ENCODE peak calls at places on chromosomes 13 and 19, in eight cellular contexts. V, O, D, C, L, G, M and E are unnamed samples.

GRCh38 chr13:20425819-20426219 is 99.8 kb downstream of the CRYL1 start:
- DNase-seq in L (peak), G (no peak), O (no peak), C (no peak), D (no peak), M (no peak), V (no peak), E (no peak)

GRCh38 chr19:36040495-36040894 is 7.8 kb upstream of the CLIP3 start:
- DNase-seq in D (no peak), L (no peak), G (no peak), C (no peak), O (no peak), M (no peak), V (no peak), E (no peak)

GRCh38 chr13:98315466-98315865 is 138.4 kb upstream of the RNF113B start:
- DNase-seq in O (no peak), D (no peak), L (no peak), V (no peak), C (no peak), G (no peak), M (peak), E (no peak)

GRCh38 chr19:52216401-52216800 is 26.5 kb downstream of the PPP2R1A start:
- DNase-seq in L (no peak), M (no peak), V (no peak), D (no peak), O (no peak), G (no peak), C (no peak), E (no peak)

GRCh38 chr13:113378825-113379224 is 14.9 kb upstream of the GRTP1 start:
- DNase-seq in O (no peak), C (no peak), G (no peak), L (no peak), D (no peak), M (no peak), V (no peak), E (no peak)

GRCh38 chr19:19540707-19541515 is 2.8 kb downstream of the CILP2 start:
- DNase-seq in D (peak), G (peak), M (no peak), V (no peak), C (no peak), L (peak), O (peak), E (no peak)

GRCh38 chr13:61413572-61413971 is 2.1 kb downstream of the PCDH20 start:
- DNase-seq in O (no peak), M (no peak), L (peak), D (no peak), C (no peak), V (no peak), G (no peak), E (no peak)

GRCh38 chr13:48094404-48094780 is 512 bp downstream of the MED4 start:
- DNase-seq in O (no peak), L (no peak), C (peak), G (no peak), V (no peak), M (peak), D (no peak), E (no peak)

GRCh38 chr19:54325194-54325621 is 12.2 kb upstream of the LILRA5 start:
- DNase-seq in G (no peak), M (peak), V (no peak), C (no peak), L (peak), D (no peak), O (no peak), E (no peak)

GRCh38 chr13:92137519-92137918 is 739.1 kb downstream of the GPC5 start:
- DNase-seq in L (no peak), M (no peak), G (no peak), O (no peak), V (no peak), C (no peak), D (no peak), E (no peak)

GRCh38 chr13:105611424-105611823 is 924.0 kb downstream of the EFNB2 start:
- DNase-seq in V (no peak), G (no peak), D (no peak), C (no peak), L (no peak), M (peak), O (no peak), E (no peak)

GRCh38 chr19:13980340-13980739 is 25.8 kb downstream of the RFX1 start:
- DNase-seq in D (no peak), V (no peak), C (no peak), G (no peak), L (peak), O (no peak), M (no peak), E (no peak)

GRCh38 chr19:3057275-3057714 is 5.0 kb downstream of the TLE5 start:
- DNase-seq in M (no peak), O (peak), C (peak), V (peak), G (no peak), L (no peak), D (no peak), E (no peak)

GRCh38 chr19:29606420-29606747 is 301 bp downstream of the POP4 start:
- DNase-seq in V (no peak), C (no peak), M (no peak), L (no peak), G (no peak), D (no peak), O (no peak), E (no peak)

GRCh38 chr13:106919093-106919492 is 351.2 kb upstream of the ARGLU1 start:
- DNase-seq in G (no peak), V (no peak), M (no peak), D (no peak), L (no peak), O (no peak), C (no peak), E (no peak)

GRCh38 chr19:10390652-10391286 is 10.4 kb upstream of the TYK2 start:
- DNase-seq in D (no peak), O (peak), C (peak), M (peak), L (peak), G (no peak), V (peak), E (no peak)

GRCh38 chr13:27481766-27482165 is 31.4 kb upstream of the MTIF3 start:
- DNase-seq in G (no peak), M (peak), O (peak), C (peak), V (no peak), D (peak), L (peak), E (no peak)

GRCh38 chr19:55208880-55209429 is 346 bp downstream of the PTPRH start:
- DNase-seq in C (no peak), D (no peak), L (no peak), G (no peak), V (no peak), M (no peak), O (no peak), E (no peak)

GRCh38 chr13:27820524-27821482 is 28.5 kb downstream of the GSX1 start:
- DNase-seq in V (no peak), D (no peak), M (no peak), O (no peak), G (no peak), L (no peak), C (no peak), E (no peak)

GRCh38 chr19:46716013-46716671 is 772 bp downstream of the PRKD2 start:
- DNase-seq in O (peak), D (no peak), G (no peak), L (peak), M (no peak), C (no peak), V (no peak), E (no peak)

GRCh38 chr19:38898788-38899446 is 501 bp downstream of the SIRT2 start:
- DNase-seq in D (no peak), M (no peak), L (no peak), G (no peak), C (peak), V (no peak), O (peak), E (no peak)

GRCh38 chr19:1672038-1672768 is 19.8 kb upstream of the TCF3 start:
- DNase-seq in L (peak), D (no peak), G (peak), V (no peak), M (no peak), C (no peak), O (no peak), E (no peak)

GRCh38 chr13:28059214-28059613 is 41.2 kb downstream of the FLT3 start:
- DNase-seq in O (peak), M (peak), C (no peak), G (no peak), D (no peak), L (peak), V (no peak), E (no peak)

GRCh38 chr19:13155472-13156284 is 5.5 kb downstream of the IER2 start:
- DNase-seq in M (peak), V (peak), D (no peak), C (peak), O (peak), L (peak), G (no peak), E (no peak)

GRCh38 chr13:60838581-60838980 is 441.6 kb downstream of the TDRD3 start:
- DNase-seq in G (no peak), L (no peak), M (no peak), O (no peak), C (peak), D (no peak), V (no peak), E (no peak)

GRCh38 chr19:2791876-2792275 is 6.6 kb downstream of the THOP1 start:
- DNase-seq in L (no peak), D (no peak), M (no peak), C (no peak), G (no peak), V (no peak), O (no peak), E (no peak)

GRCh38 chr13:110319774-110320509 is 12.9 kb downstream of the COL4A2 start:
- DNase-seq in L (no peak), D (no peak), G (no peak), C (no peak), M (peak), V (no peak), O (no peak), E (no peak)

DNA sequence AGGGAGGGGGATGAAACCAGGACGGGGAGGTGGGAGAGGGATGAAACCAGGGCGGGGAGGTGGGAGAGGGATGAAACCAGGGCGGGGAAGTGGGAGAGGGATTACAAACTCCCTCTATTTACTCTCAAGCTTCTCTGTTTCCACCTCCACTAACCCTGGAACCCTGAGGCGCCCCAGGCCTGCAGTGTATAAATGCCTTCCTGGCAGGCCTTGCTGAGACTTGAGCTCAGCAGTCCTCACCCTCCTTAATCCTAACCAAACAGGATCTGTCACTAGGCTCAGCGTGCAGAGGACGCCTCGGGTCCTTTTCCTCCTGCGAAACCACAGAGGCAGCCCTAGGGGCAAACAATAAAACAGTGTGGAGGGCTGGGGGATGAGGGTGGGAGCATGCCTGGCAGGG is 32.1 kb upstream of the OR1M1 start:
- DNase-seq in G (no peak), C (no peak), M (no peak), D (no peak), O (no peak), V (peak), L (no peak), E (no peak)
- TF ChIP-seq POLR2AphosphoS5 in G (no peak), C (no peak), M (no peak), D (no peak), O (no peak), V (no peak), L (no peak), E (no peak)

GRCh38 chr19:16588089-16588823 is 16.0 kb upstream of the SLC35E1 start:
- DNase-seq in V (no peak), C (peak), L (peak), O (no peak), D (no peak), M (peak), G (peak), E (no peak)
- TF ChIP-seq POLR2AphosphoS5 in V (no peak), C (no peak), L (no peak), O (peak), D (no peak), M (no peak), G (peak), E (no peak)

GRCh38 chr13:49627831-49628652 is at the start of gene ARL11:
- DNase-seq in O (peak), M (no peak), G (peak), V (peak), L (no peak), C (no peak), D (peak), E (no peak)
- TF ChIP-seq POLR2AphosphoS5 in O (no peak), M (no peak), G (peak), V (no peak), L (no peak), C (no peak), D (no peak), E (peak)

GRCh38 chr19:15714638-15715037 is 13.2 kb upstream of the OR10H2 start:
- DNase-seq in L (no peak), G (no peak), C (no peak), O (no peak), M (no peak), V (no peak), D (no peak), E (no peak)
- TF ChIP-seq POLR2AphosphoS5 in L (no peak), G (no peak), C (no peak), O (no peak), M (no peak), V (no peak), D (no peak), E (no peak)

GRCh38 chr19:34925278-34925855 is 1.3 kb upstream of the ZNF30 start:
- DNase-seq in M (no peak), C (no peak), G (no peak), O (no peak), D (no peak), V (no peak), L (no peak), E (no peak)

GRCh38 chr19:34926361-34926684 is 380 bp upstream of the ZNF30 start:
- DNase-seq in V (no peak), M (no peak), G (no peak), L (no peak), O (no peak), D (no peak), C (no peak), E (no peak)

GRCh38 chr19:34932494-34932893 is 5.8 kb downstream of the ZNF30 start:
- DNase-seq in L (no peak), D (no peak), O (no peak), G (no peak), V (no peak), C (no peak), M (no peak), E (no peak)

GRCh38 chr19:34926685-34927375 is at the start of gene ZNF30:
- DNase-seq in C (peak), L (peak), D (peak), O (peak), G (peak), V (peak), M (peak), E (no peak)
- TF ChIP-seq POLR2AphosphoS5 in C (peak), L (peak), D (peak), O (peak), G (peak), V (no peak), M (peak), E (peak)

GRCh38 chr13:52405767-52406494 is at the start of gene THSD1:
- DNase-seq in V (no peak), M (peak), O (peak), G (peak), D (no peak), L (peak), C (peak), E (no peak)
- TF ChIP-seq POLR2AphosphoS5 in V (peak), M (peak), O (peak), G (no peak), D (no peak), L (no peak), C (no peak), E (no peak)

DNA sequence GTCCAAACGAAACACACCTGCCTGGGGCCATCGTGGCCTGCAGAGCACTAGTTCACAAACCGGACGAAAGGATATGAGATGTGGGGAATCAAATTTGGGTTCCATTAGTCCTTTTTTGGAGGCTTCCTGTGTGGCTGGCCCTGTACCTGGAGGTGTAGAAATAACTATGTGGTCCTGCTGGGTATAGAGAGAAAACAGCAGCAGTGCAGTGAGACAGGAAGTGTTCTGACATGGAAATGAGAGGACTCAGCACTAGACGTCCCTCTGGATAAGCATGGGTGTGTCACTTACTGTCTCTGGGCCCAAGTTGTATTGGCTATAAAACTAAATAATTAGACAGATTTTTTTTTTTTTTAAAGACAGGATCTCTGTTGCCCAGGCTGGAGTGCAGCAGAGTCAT is 12.3 kb downstream of the KDELR1 start:
- DNase-seq in O (no peak), D (no peak), C (peak), V (no peak), L (no peak), M (no peak), G (no peak), E (no peak)
- TF ChIP-seq POLR2AphosphoS5 in O (no peak), D (no peak), C (peak), V (no peak), L (no peak), M (no peak), G (no peak), E (no peak)